ENCODE peak calls at places on chromosomes 5 and 9, in four cellular contexts. P is GM12878, C is H1, O is HepG2. I is an unnamed sample.
A peak's percentile ranks its signal among the peaks of the same experiment; 100 is the strongest.

GRCh38 chr9:107176701-107177100 is 106.4 kb upstream of the RAD23B start:
- DNase-seq in O (no peak), C (no peak), P (no peak), I (peak; percentile 43)

GRCh38 chr9:34929506-34930102 is 28.5 kb upstream of the PHF24 start:
- DNase-seq in C (peak; percentile 66), O (peak; percentile 23), P (no peak), I (peak; percentile 58)

GRCh38 chr9:78821126-78821822 is 524.3 kb downstream of the PSAT1 start:
- DNase-seq in C (no peak), P (no peak), O (peak; percentile 49), I (peak; percentile 13)

GRCh38 chr9:7636297-7636696 is 163.3 kb downstream of the DMAC1 start:
- DNase-seq in P (no peak), C (no peak), O (no peak), I (no peak)

GRCh38 chr5:178533136-178533535 is 57.1 kb downstream of the COL23A1 start:
- DNase-seq in O (no peak), P (no peak), C (no peak), I (no peak)

GRCh38 chr5:158979749-158980521 is 119.8 kb downstream of the EBF1 start:
- DNase-seq in O (no peak), C (no peak), P (no peak), I (no peak)

GRCh38 chr5:145996135-145996534 is 59.8 kb downstream of the SH3RF2 start:
- DNase-seq in C (no peak), P (no peak), O (no peak), I (no peak)

GRCh38 chr5:107402881-107403280 is 267.9 kb downstream of the EFNA5 start:
- DNase-seq in C (no peak), P (no peak), O (no peak), I (no peak)

GRCh38 chr9:92968081-92968480 is 20.8 kb downstream of the FGD3 start:
- DNase-seq in O (no peak), C (no peak), P (no peak), I (no peak)

GRCh38 chr5:132915681-132916080 is 42.2 kb downstream of the LEAP2 start:
- DNase-seq in P (no peak), O (no peak), C (no peak), I (no peak)

DNA sequence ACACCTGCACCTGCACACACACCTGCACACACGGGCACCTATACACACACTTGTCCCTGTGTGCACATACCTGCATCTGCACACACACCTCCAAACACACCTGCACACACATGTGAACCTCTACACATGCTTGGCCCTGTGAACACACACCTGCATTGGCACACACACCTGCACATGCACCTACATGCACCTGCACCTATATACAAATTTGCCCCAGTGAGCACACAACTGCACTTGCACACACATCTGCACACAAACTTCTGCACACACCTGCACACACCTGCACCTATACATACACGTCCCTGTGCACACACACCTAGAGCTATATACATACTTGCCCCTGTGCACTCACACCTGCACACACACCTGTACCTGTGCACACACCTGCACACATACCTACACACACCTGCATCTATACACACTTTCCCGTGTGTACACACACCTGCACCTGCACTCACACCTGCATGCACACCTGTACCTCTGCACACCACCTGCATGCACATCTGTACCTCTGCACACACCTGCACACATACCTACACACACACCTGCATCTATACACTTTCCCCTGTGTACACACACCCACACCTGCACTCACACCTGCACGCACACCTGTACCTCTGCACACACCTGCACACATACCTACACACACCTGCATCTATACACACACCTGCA is 21.5 kb upstream of the LPCAT1 start:
- DNase-seq in O (no peak), P (no peak), C (no peak), I (no peak)
- TF ChIP-seq ZNF274 in O (no peak), P (no peak), C (no peak), I (no peak)

GRCh38 chr5:150590979-150591411 is 49.5 kb upstream of the SYNPO start:
- DNase-seq in O (no peak), P (no peak), C (no peak), I (peak; percentile 16)
- H3K9ac ChIP-seq in O (no peak overlapping the region), P (no peak overlapping the region), C (no peak overlapping the region), I (peak overlapping the region; percentile 29)

DNA sequence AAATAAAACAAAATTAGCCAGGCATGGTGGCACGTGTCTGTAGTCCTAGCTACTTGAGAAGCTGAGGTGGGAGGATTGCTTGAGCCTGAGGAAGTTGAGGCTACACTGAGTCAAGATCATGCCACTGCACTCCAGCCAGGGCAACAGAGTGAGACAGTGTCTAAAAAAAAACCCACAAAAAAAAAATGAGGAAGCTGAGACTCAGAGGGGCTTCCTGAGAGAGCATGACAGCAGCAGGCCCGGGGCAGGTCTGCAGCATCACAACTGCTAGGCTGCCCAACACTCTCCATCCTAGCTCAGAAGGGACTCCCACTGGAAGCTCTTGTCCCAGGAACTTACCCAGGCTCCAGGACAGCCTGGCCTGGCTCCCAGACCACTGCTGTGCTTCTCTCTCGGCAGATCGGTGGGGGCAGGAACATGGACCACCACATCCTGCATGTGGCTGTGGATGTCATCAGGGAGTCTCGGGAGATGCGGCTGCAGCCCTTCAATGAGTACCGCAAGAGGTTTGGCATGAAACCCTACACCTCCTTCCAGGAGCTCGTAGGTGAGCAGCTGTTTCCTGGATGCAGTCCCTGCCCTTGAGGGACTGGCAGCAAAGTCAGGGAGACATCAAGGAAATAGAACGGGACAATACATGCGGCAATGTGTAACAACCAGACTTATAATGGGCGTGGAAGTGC is 19.1 kb downstream of the PTGS1 start:
- DNase-seq in P (no peak), C (no peak), O (no peak), I (no peak)
- TF ChIP-seq SUZ12 in P (no peak), C (no peak), O (no peak), I (no peak)

DNA sequence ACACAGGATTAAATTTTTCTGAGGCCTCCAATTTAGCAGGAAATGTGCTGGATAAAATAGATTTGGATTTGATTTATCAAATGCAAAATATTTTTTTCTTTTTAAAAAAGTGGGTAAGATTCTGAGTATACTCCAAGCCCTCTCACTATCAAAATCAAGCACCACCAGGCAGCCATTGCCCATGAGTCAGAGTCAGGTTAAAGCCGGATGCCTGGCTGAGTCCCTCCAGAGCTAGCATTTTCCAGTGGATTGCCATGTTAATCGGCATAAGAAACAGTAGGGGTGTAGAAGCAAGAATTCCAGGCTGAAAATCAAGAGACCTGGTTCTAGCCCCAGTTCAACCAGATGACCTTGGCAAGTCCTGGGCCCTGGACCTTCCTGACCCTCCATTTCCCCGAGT is 85.3 kb downstream of the FAM114A2 start:
- DNase-seq in P (no peak), C (no peak), O (no peak), I (no peak)
- TF ChIP-seq ZNF274 in P (no peak), C (no peak), O (no peak), I (no peak)

GRCh38 chr9:108442604-108443277 is 413.0 kb downstream of the ACTL7B start:
- DNase-seq in P (no peak), O (peak; percentile 50), C (no peak), I (no peak)
- H3K9ac ChIP-seq in P (no peak overlapping the region), O (peak overlapping the region; percentile 24), C (no peak overlapping the region), I (no peak overlapping the region)

GRCh38 chr9:113577525-113578261 is 114.2 kb downstream of the RGS3 start:
- DNase-seq in O (no peak), C (no peak), P (no peak), I (no peak)
- TF ChIP-seq SUZ12 in O (no peak), C (no peak), P (no peak), I (no peak)

GRCh38 chr9:136565075-136565721 is 19.4 kb upstream of the NOTCH1 start:
- DNase-seq in O (no peak), P (no peak), C (no peak), I (no peak)
- TF ChIP-seq ZNF274 in O (no peak), P (no peak), C (no peak), I (no peak)

GRCh38 chr5:171431251-171431777 is 11.9 kb downstream of the FGF18 start:
- DNase-seq in P (no peak), C (no peak), O (no peak), I (no peak)

GRCh38 chr5:171428168-171428658 is 8.8 kb downstream of the FGF18 start:
- DNase-seq in P (no peak), C (no peak), O (no peak), I (no peak)

GRCh38 chr5:171428849-171429542 is 9.5 kb downstream of the FGF18 start:
- DNase-seq in P (no peak), O (no peak), C (no peak), I (no peak)

GRCh38 chr5:171427318-171428167 is 8.1 kb downstream of the FGF18 start:
- DNase-seq in P (no peak), O (no peak), C (no peak), I (no peak)

DNA sequence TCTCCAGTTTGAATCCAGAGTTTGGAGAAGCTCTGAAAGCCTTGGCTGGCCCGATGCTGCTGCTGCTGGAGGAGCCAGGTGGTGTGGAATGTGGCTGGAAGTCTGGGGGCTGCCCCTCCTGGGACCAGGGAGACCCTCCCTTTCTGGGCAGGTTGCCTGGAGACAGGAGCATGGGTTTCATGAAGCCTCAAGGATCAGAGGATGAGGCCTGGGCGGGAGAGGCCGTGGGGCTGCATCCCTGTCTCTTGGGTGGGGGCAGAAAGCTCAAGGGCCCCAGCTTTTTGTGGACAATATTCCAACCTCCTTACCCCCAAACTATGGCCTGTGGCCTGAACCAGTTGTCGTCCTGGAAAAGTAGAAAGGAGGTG is 10.1 kb downstream of the FGF18 start:
- DNase-seq in P (no peak), C (no peak), O (no peak), I (no peak)
- H3K9ac ChIP-seq in P (no peak overlapping the region), C (no peak overlapping the region), O (no peak overlapping the region), I (no peak overlapping the region)

GRCh38 chr9:105046907-105047651 is 119.1 kb upstream of the ABCA1 start:
- DNase-seq in O (no peak), C (no peak), P (no peak), I (no peak)
- TF ChIP-seq SUZ12 in O (no peak), C (no peak), P (no peak), I (no peak)

I was measured in NT2/D1.